ENCODE peak calls at places on chromosomes 6 and 20, in ten cellular contexts. One of them, this sample, is unnamed.
A peak's percentile ranks its signal among the peaks of the same experiment; 100 is the strongest.

GRCh38 chr6:170445487-170445886 is 107.6 kb downstream of the PSMB1 start:
- DNase-seq in endothelial cell of umbilical vein: no peak
- DNase-seq in tibial nerve: peak; percentile 39
- DNase-seq in adrenal gland: no peak
- DNase-seq in heart left ventricle: peak; percentile 46
- DNase-seq in transverse colon: no peak
- DNase-seq in breast epithelium: no peak
- DNase-seq in ovary: no peak
- DNase-seq in A549: no peak
- DNase-seq in stomach: no peak
- DNase-seq in this sample: no peak

GRCh38 chr6:126437225-126437624 is 97.3 kb downstream of the CENPW start:
- DNase-seq in adrenal gland: peak; percentile 42
- DNase-seq in A549: no peak
- DNase-seq in stomach: no peak
- DNase-seq in transverse colon: no peak
- DNase-seq in tibial nerve: no peak
- DNase-seq in ovary: no peak
- DNase-seq in breast epithelium: no peak
- DNase-seq in endothelial cell of umbilical vein: no peak
- DNase-seq in heart left ventricle: no peak
- DNase-seq in this sample: no peak

GRCh38 chr6:169723991-169724553 is at the start of gene PHF10:
- DNase-seq in breast epithelium: no peak
- DNase-seq in tibial nerve: no peak
- DNase-seq in A549: no peak
- DNase-seq in transverse colon: peak; percentile 36
- DNase-seq in heart left ventricle: peak; percentile 73
- DNase-seq in adrenal gland: peak; percentile 30
- DNase-seq in ovary: peak; percentile 48
- DNase-seq in stomach: peak; percentile 33
- DNase-seq in endothelial cell of umbilical vein: no peak
- DNase-seq in this sample: no peak

GRCh38 chr6:84762220-84762940 is 2.0 kb downstream of the TBX18 start:
- DNase-seq in heart left ventricle: peak; percentile 59
- DNase-seq in breast epithelium: no peak
- DNase-seq in stomach: no peak
- DNase-seq in adrenal gland: no peak
- DNase-seq in tibial nerve: no peak
- DNase-seq in transverse colon: no peak
- DNase-seq in endothelial cell of umbilical vein: peak; percentile 74
- DNase-seq in ovary: no peak
- DNase-seq in A549: peak; percentile 15
- DNase-seq in this sample: no peak

GRCh38 chr20:49405062-49405683 is 77.3 kb downstream of the KCNB1 start:
- DNase-seq in heart left ventricle: no peak
- DNase-seq in adrenal gland: no peak
- DNase-seq in ovary: no peak
- DNase-seq in transverse colon: no peak
- DNase-seq in endothelial cell of umbilical vein: no peak
- DNase-seq in tibial nerve: no peak
- DNase-seq in stomach: no peak
- DNase-seq in breast epithelium: no peak
- DNase-seq in A549: no peak
- DNase-seq in this sample: no peak

GRCh38 chr20:53162251-53162835 is 190.2 kb downstream of the TSHZ2 start:
- DNase-seq in breast epithelium: no peak
- DNase-seq in tibial nerve: peak; percentile 61
- DNase-seq in A549: peak; percentile 18
- DNase-seq in endothelial cell of umbilical vein: no peak
- DNase-seq in stomach: no peak
- DNase-seq in ovary: peak; percentile 33
- DNase-seq in transverse colon: peak; percentile 12
- DNase-seq in adrenal gland: peak; percentile 73
- DNase-seq in heart left ventricle: no peak
- DNase-seq in this sample: no peak

GRCh38 chr6:32116674-32117073 is 7.5 kb upstream of the TNXB start:
- DNase-seq in transverse colon: no peak
- DNase-seq in heart left ventricle: no peak
- DNase-seq in A549: peak; percentile 51
- DNase-seq in ovary: no peak
- DNase-seq in endothelial cell of umbilical vein: no peak
- DNase-seq in adrenal gland: no peak
- DNase-seq in breast epithelium: no peak
- DNase-seq in stomach: no peak
- DNase-seq in tibial nerve: no peak
- DNase-seq in this sample: no peak

GRCh38 chr6:52144196-52145076 is 41.7 kb upstream of the IL17A start:
- DNase-seq in stomach: no peak
- DNase-seq in tibial nerve: no peak
- DNase-seq in ovary: no peak
- DNase-seq in transverse colon: no peak
- DNase-seq in heart left ventricle: no peak
- DNase-seq in breast epithelium: no peak
- DNase-seq in A549: no peak
- DNase-seq in endothelial cell of umbilical vein: no peak
- DNase-seq in adrenal gland: no peak
- DNase-seq in this sample: no peak

GRCh38 chr6:28758046-28758817 is 165.6 kb downstream of the TRIM27 start:
- DNase-seq in tibial nerve: no peak
- DNase-seq in A549: peak; percentile 25
- DNase-seq in stomach: no peak
- DNase-seq in ovary: peak; percentile 48
- DNase-seq in transverse colon: no peak
- DNase-seq in adrenal gland: peak; percentile 10
- DNase-seq in heart left ventricle: no peak
- DNase-seq in endothelial cell of umbilical vein: no peak
- DNase-seq in breast epithelium: no peak
- DNase-seq in this sample: no peak

GRCh38 chr6:125717120-125717731 is 32.2 kb upstream of the HEY2 start:
- DNase-seq in adrenal gland: no peak
- DNase-seq in breast epithelium: no peak
- DNase-seq in A549: no peak
- DNase-seq in stomach: no peak
- DNase-seq in ovary: no peak
- DNase-seq in heart left ventricle: no peak
- DNase-seq in transverse colon: no peak
- DNase-seq in tibial nerve: no peak
- DNase-seq in endothelial cell of umbilical vein: no peak
- DNase-seq in this sample: no peak

GRCh38 chr6:140078552-140079126 is 704.2 kb upstream of the CITED2 start:
- DNase-seq in heart left ventricle: no peak
- DNase-seq in breast epithelium: no peak
- DNase-seq in A549: no peak
- DNase-seq in ovary: no peak
- DNase-seq in stomach: no peak
- DNase-seq in adrenal gland: peak; percentile 15
- DNase-seq in endothelial cell of umbilical vein: peak; percentile 80
- DNase-seq in tibial nerve: no peak
- DNase-seq in transverse colon: no peak
- DNase-seq in this sample: no peak

GRCh38 chr6:47248446-47248845 is 61.3 kb downstream of the TNFRSF21 start:
- DNase-seq in transverse colon: no peak
- DNase-seq in breast epithelium: no peak
- DNase-seq in A549: no peak
- DNase-seq in adrenal gland: no peak
- DNase-seq in tibial nerve: no peak
- DNase-seq in endothelial cell of umbilical vein: peak; percentile 37
- DNase-seq in ovary: no peak
- DNase-seq in stomach: no peak
- DNase-seq in heart left ventricle: no peak
- DNase-seq in this sample: no peak

GRCh38 chr6:155014715-155015300 is 19.7 kb downstream of the TIAM2 start:
- DNase-seq in heart left ventricle: no peak
- DNase-seq in stomach: no peak
- DNase-seq in adrenal gland: no peak
- DNase-seq in endothelial cell of umbilical vein: peak; percentile 69
- DNase-seq in ovary: no peak
- DNase-seq in A549: no peak
- DNase-seq in tibial nerve: no peak
- DNase-seq in breast epithelium: no peak
- DNase-seq in transverse colon: no peak
- DNase-seq in this sample: no peak

GRCh38 chr6:82248233-82248735 is 740 bp upstream of the IBTK start:
- DNase-seq in endothelial cell of umbilical vein: no peak
- DNase-seq in stomach: peak; percentile 31
- DNase-seq in ovary: no peak
- DNase-seq in heart left ventricle: no peak
- DNase-seq in adrenal gland: peak; percentile 14
- DNase-seq in A549: peak; percentile 61
- DNase-seq in transverse colon: peak; percentile 21
- DNase-seq in breast epithelium: no peak
- DNase-seq in tibial nerve: no peak
- DNase-seq in this sample: no peak

GRCh38 chr6:90263653-90264052 is 33.0 kb downstream of the BACH2 start:
- DNase-seq in transverse colon: no peak
- DNase-seq in A549: no peak
- DNase-seq in adrenal gland: no peak
- DNase-seq in breast epithelium: no peak
- DNase-seq in stomach: no peak
- DNase-seq in tibial nerve: no peak
- DNase-seq in endothelial cell of umbilical vein: no peak
- DNase-seq in ovary: no peak
- DNase-seq in heart left ventricle: no peak
- DNase-seq in this sample: no peak

GRCh38 chr6:137949686-137950390 is 82.8 kb downstream of the TNFAIP3 start:
- DNase-seq in heart left ventricle: no peak
- DNase-seq in breast epithelium: no peak
- DNase-seq in ovary: no peak
- DNase-seq in transverse colon: no peak
- DNase-seq in endothelial cell of umbilical vein: no peak
- DNase-seq in stomach: no peak
- DNase-seq in A549: no peak
- DNase-seq in adrenal gland: no peak
- DNase-seq in tibial nerve: no peak
- DNase-seq in this sample: no peak

GRCh38 chr6:166415833-166416347 is 33.1 kb upstream of the MPC1 start:
- DNase-seq in endothelial cell of umbilical vein: no peak
- DNase-seq in breast epithelium: no peak
- DNase-seq in tibial nerve: no peak
- DNase-seq in A549: no peak
- DNase-seq in transverse colon: no peak
- DNase-seq in heart left ventricle: no peak
- DNase-seq in ovary: no peak
- DNase-seq in adrenal gland: no peak
- DNase-seq in stomach: no peak
- DNase-seq in this sample: no peak

GRCh38 chr6:152874846-152875568 is 107.8 kb downstream of the FBXO5 start:
- DNase-seq in adrenal gland: no peak
- DNase-seq in ovary: no peak
- DNase-seq in transverse colon: no peak
- DNase-seq in endothelial cell of umbilical vein: no peak
- DNase-seq in heart left ventricle: no peak
- DNase-seq in A549: no peak
- DNase-seq in tibial nerve: no peak
- DNase-seq in stomach: no peak
- DNase-seq in breast epithelium: no peak
- DNase-seq in this sample: no peak

GRCh38 chr6:140548379-140548778 is 1173.9 kb upstream of the CITED2 start:
- DNase-seq in heart left ventricle: no peak
- DNase-seq in tibial nerve: no peak
- DNase-seq in breast epithelium: no peak
- DNase-seq in stomach: no peak
- DNase-seq in adrenal gland: no peak
- DNase-seq in endothelial cell of umbilical vein: no peak
- DNase-seq in transverse colon: no peak
- DNase-seq in ovary: no peak
- DNase-seq in A549: no peak
- DNase-seq in this sample: no peak

GRCh38 chr6:15433517-15433874 is 187.6 kb downstream of the JARID2 start:
- DNase-seq in stomach: no peak
- DNase-seq in breast epithelium: no peak
- DNase-seq in heart left ventricle: no peak
- DNase-seq in adrenal gland: no peak
- DNase-seq in endothelial cell of umbilical vein: no peak
- DNase-seq in A549: no peak
- DNase-seq in ovary: no peak
- DNase-seq in tibial nerve: no peak
- DNase-seq in transverse colon: no peak
- DNase-seq in this sample: no peak
- H3K4me1 ChIP-seq in stomach: peaks cover 44% of the 10 kb centered on the region
- H3K4me1 ChIP-seq in breast epithelium: peaks cover 9% of the 10 kb centered on the region
- H3K4me1 ChIP-seq in heart left ventricle: peaks cover 56% of the 10 kb centered on the region
- H3K4me1 ChIP-seq in adrenal gland: peaks cover 36% of the 10 kb centered on the region
- H3K4me1 ChIP-seq in endothelial cell of umbilical vein: peaks cover 36% of the 10 kb centered on the region
- H3K4me1 ChIP-seq in A549: peaks cover 25% of the 10 kb centered on the region
- H3K4me1 ChIP-seq in ovary: peaks cover 14% of the 10 kb centered on the region
- H3K4me1 ChIP-seq in tibial nerve: peaks cover 27% of the 10 kb centered on the region
- H3K4me1 ChIP-seq in transverse colon: peaks cover 24% of the 10 kb centered on the region
- H3K4me1 ChIP-seq in this sample: peaks cover 16% of the 10 kb centered on the region

DNA sequence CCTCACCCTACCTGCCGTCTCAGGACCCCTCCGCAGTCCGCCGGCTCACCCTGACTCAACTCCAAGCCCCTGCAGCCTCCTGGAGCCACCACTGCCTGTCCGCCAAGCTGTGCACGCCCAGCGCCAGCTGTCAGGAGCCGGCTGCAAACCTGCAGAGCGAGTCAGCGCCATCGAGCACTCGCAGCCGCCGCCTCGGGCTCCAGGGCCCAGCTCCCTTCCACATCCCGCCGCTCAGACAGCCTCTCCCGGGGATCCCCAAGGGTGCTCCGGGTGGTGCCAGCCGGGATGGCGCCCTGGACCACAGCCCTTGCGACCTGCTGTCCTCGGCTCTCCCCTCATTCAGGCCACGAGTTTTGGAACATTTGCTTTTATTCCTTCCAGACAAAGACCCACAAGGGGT is 4.2 kb downstream of the TNNC2 start:
- DNase-seq in stomach: peak; percentile 54
- DNase-seq in adrenal gland: no peak
- DNase-seq in transverse colon: peak; percentile 64
- DNase-seq in endothelial cell of umbilical vein: no peak
- DNase-seq in ovary: no peak
- DNase-seq in heart left ventricle: no peak
- DNase-seq in A549: no peak
- DNase-seq in breast epithelium: peak; percentile 69
- DNase-seq in tibial nerve: no peak
- DNase-seq in this sample: no peak
- TF ChIP-seq POLR2A in stomach: no peak
- TF ChIP-seq POLR2A in adrenal gland: no peak
- TF ChIP-seq POLR2A in transverse colon: no peak
- TF ChIP-seq POLR2A in endothelial cell of umbilical vein: no peak
- TF ChIP-seq POLR2A in ovary: no peak
- TF ChIP-seq POLR2A in heart left ventricle: no peak
- TF ChIP-seq POLR2A in A549: no peak
- TF ChIP-seq POLR2A in breast epithelium: no peak
- TF ChIP-seq POLR2A in tibial nerve: no peak
- TF ChIP-seq POLR2A in this sample: no peak

GRCh38 chr6:53299331-53299835 is 49.4 kb downstream of the ELOVL5 start:
- DNase-seq in A549: no peak
- DNase-seq in ovary: no peak
- DNase-seq in stomach: no peak
- DNase-seq in adrenal gland: no peak
- DNase-seq in endothelial cell of umbilical vein: no peak
- DNase-seq in tibial nerve: no peak
- DNase-seq in breast epithelium: no peak
- DNase-seq in transverse colon: no peak
- DNase-seq in heart left ventricle: no peak
- DNase-seq in this sample: no peak
- H3K4me1 ChIP-seq in A549: peaks cover 61% of the 10 kb centered on the region
- H3K4me1 ChIP-seq in ovary: peaks cover 11% of the 10 kb centered on the region
- H3K4me1 ChIP-seq in stomach: peaks cover 13% of the 10 kb centered on the region
- H3K4me1 ChIP-seq in adrenal gland: peaks cover 89% of the 10 kb centered on the region
- H3K4me1 ChIP-seq in endothelial cell of umbilical vein: peaks cover 58% of the 10 kb centered on the region
- H3K4me1 ChIP-seq in tibial nerve: peaks cover 41% of the 10 kb centered on the region
- H3K4me1 ChIP-seq in breast epithelium: no peaks in the 10 kb centered on the region
- H3K4me1 ChIP-seq in transverse colon: peaks cover 18% of the 10 kb centered on the region
- H3K4me1 ChIP-seq in heart left ventricle: peaks cover 87% of the 10 kb centered on the region
- H3K4me1 ChIP-seq in this sample: peaks cover 10% of the 10 kb centered on the region

GRCh38 chr20:51456511-51457280 is 85.8 kb downstream of the NFATC2 start:
- DNase-seq in endothelial cell of umbilical vein: peak; percentile 99
- DNase-seq in heart left ventricle: peak; percentile 96
- DNase-seq in adrenal gland: peak; percentile 96
- DNase-seq in tibial nerve: peak; percentile 98
- DNase-seq in ovary: peak; percentile 98
- DNase-seq in stomach: peak; percentile 98
- DNase-seq in breast epithelium: peak; percentile 97
- DNase-seq in transverse colon: peak; percentile 89
- DNase-seq in A549: peak; percentile 86
- DNase-seq in this sample: peak; percentile 34
- TF ChIP-seq POLR2A in endothelial cell of umbilical vein: no peak
- TF ChIP-seq POLR2A in heart left ventricle: no peak
- TF ChIP-seq POLR2A in adrenal gland: no peak
- TF ChIP-seq POLR2A in tibial nerve: no peak
- TF ChIP-seq POLR2A in ovary: no peak
- TF ChIP-seq POLR2A in stomach: no peak
- TF ChIP-seq POLR2A in breast epithelium: no peak
- TF ChIP-seq POLR2A in transverse colon: no peak
- TF ChIP-seq POLR2A in A549: peak; percentile 39
- TF ChIP-seq POLR2A in this sample: no peak